ENCODE peak calls at places on chromosomes 12 and 14, in six cellular contexts. Q is upper lobe of left lung, W is Calu3, B is HCT116, F is lower leg skin, I is RWPE1. Z is an unnamed sample.

GRCh38 chr12:5705791-5706190 is 239.3 kb downstream of the ANO2 start:
- DNase-seq in Q (no peak), W (no peak), B (no peak), F (no peak), I (no peak), Z (no peak)

GRCh38 chr12:70891059-70891632 is 29.4 kb downstream of the PTPRR start:
- DNase-seq in Q (no peak), W (no peak), B (no peak), F (no peak), I (no peak), Z (no peak)

GRCh38 chr12:116595186-116595585 is 36.0 kb downstream of the MAP1LC3B2 start:
- DNase-seq in Q (no peak), W (no peak), B (no peak), F (no peak), I (no peak), Z (no peak)

GRCh38 chr14:67704484-67705089 is 2.9 kb downstream of the RDH12 start:
- DNase-seq in Q (no peak), W (peak), B (peak), F (no peak), I (peak), Z (no peak)

GRCh38 chr14:85102591-85102990 is 427.4 kb upstream of the FLRT2 start:
- DNase-seq in Q (no peak), W (no peak), B (no peak), F (no peak), I (no peak), Z (no peak)

GRCh38 chr14:32560213-32560857 is 231.2 kb downstream of the AKAP6 start:
- DNase-seq in Q (peak), W (peak), B (peak), F (no peak), I (peak), Z (no peak)

GRCh38 chr14:68824517-68825347 is 31.9 kb upstream of the ZFP36L1 start:
- DNase-seq in Q (peak), W (peak), B (peak), F (peak), I (peak), Z (no peak)

GRCh38 chr12:60257063-60257462 is 661.2 kb downstream of the SLC16A7 start:
- DNase-seq in Q (no peak), W (peak), B (peak), F (no peak), I (peak), Z (no peak)

GRCh38 chr12:70733385-70733784 is 96.2 kb upstream of the PTPRB start:
- DNase-seq in Q (no peak), W (peak), B (peak), F (no peak), I (peak), Z (no peak)

GRCh38 chr12:47773062-47773857 is at the start of gene SLC48A1:
- DNase-seq in Q (peak), W (peak), B (no peak), F (peak), I (peak), Z (peak)

GRCh38 chr14:103444837-103445524 is 59.8 kb downstream of the MARK3 start:
- DNase-seq in Q (no peak), W (no peak), B (no peak), F (no peak), I (no peak), Z (no peak)

GRCh38 chr14:61699092-61699491 is 3.8 kb downstream of the HIF1A start:
- DNase-seq in Q (no peak), W (no peak), B (no peak), F (no peak), I (no peak), Z (no peak)

GRCh38 chr14:74571901-74572828 is 39.9 kb downstream of the LTBP2 start:
- DNase-seq in Q (no peak), W (peak), B (peak), F (no peak), I (peak), Z (no peak)

GRCh38 chr14:77707355-77707723 is 484 bp downstream of the ALKBH1 start:
- DNase-seq in Q (peak), W (peak), B (no peak), F (no peak), I (peak), Z (no peak)

GRCh38 chr14:29536886-29537511 is 390.6 kb downstream of the PRKD1 start:
- DNase-seq in Q (no peak), W (peak), B (no peak), F (no peak), I (peak), Z (no peak)

GRCh38 chr14:94655169-94655710 is 43.0 kb downstream of the SERPINA3 start:
- DNase-seq in Q (no peak), W (no peak), B (no peak), F (no peak), I (no peak), Z (no peak)

GRCh38 chr14:51595831-51596472 is 55.8 kb upstream of the FRMD6 start:
- DNase-seq in Q (no peak), W (no peak), B (no peak), F (no peak), I (no peak), Z (no peak)

GRCh38 chr14:75886661-75887348 is 95.0 kb downstream of the TGFB3 start:
- DNase-seq in Q (no peak), W (no peak), B (no peak), F (no peak), I (no peak), Z (no peak)

GRCh38 chr12:107444771-107445170 is 240.8 kb upstream of the PWP1 start:
- DNase-seq in Q (no peak), W (no peak), B (no peak), F (no peak), I (no peak), Z (no peak)

GRCh38 chr14:30214456-30215090 is 286.9 kb upstream of the PRKD1 start:
- DNase-seq in Q (no peak), W (peak), B (peak), F (no peak), I (peak), Z (no peak)

GRCh38 chr12:5383961-5384360 is 47.9 kb upstream of the NTF3 start:
- DNase-seq in Q (no peak), W (no peak), B (no peak), F (no peak), I (no peak), Z (no peak)

GRCh38 chr12:22578328-22578727 is 34.0 kb upstream of the C2CD5 start:
- DNase-seq in Q (no peak), W (no peak), B (no peak), F (no peak), I (no peak), Z (no peak)

GRCh38 chr14:30796707-30797106 is 77.7 kb upstream of the COCH start:
- DNase-seq in Q (no peak), W (no peak), B (no peak), F (no peak), I (no peak), Z (no peak)

GRCh38 chr12:89951050-89951693 is 242.5 kb upstream of the ATP2B1 start:
- DNase-seq in Q (no peak), W (peak), B (no peak), F (no peak), I (peak), Z (no peak)

GRCh38 chr12:125861299-125862281 is 796.4 kb downstream of the AACS start:
- DNase-seq in Q (peak), W (no peak), B (no peak), F (no peak), I (peak), Z (no peak)

DNA sequence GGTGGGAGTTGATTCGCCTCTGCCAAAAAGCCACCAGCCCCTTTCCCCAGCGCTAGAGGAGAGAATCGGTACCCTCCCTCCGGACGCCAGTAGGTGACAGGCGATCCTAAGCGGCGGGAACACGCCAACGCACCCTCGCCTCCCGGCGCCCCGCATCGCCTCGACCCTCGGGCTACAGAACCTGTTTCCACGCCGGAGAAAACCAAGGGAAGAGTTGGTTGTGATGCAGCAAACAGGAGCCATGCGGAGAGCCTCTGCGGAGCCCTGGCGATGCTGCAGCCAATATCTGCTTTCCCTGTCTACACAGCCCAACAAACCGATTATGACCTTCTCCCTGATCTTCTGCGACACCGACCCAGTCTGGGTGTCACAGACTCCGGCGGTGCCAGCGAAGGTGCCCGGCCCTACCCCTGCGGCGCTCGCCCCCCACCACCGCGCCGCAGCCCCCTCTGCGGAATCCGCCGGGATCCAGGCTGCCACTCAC is 523 bp downstream of the PRICKLE1 start:
- DNase-seq in Q (peak), W (peak), B (no peak), F (peak), I (peak), Z (peak)
- TF ChIP-seq CTCF in Q (peak), W (peak), B (peak), F (no peak), I (peak), Z (no peak)

GRCh38 chr14:54489318-54489683 is 521 bp upstream of the GMFB start:
- DNase-seq in Q (no peak), W (no peak), B (no peak), F (no peak), I (no peak), Z (no peak)
- TF ChIP-seq CTCF in Q (no peak), W (no peak), B (no peak), F (no peak), I (no peak), Z (no peak)

GRCh38 chr14:86797075-86797351 is 1196.0 kb downstream of the GALC start:
- DNase-seq in Q (no peak), W (no peak), B (no peak), F (no peak), I (no peak), Z (no peak)

GRCh38 chr14:86802726-86803125 is 1190.3 kb downstream of the GALC start:
- DNase-seq in Q (no peak), W (no peak), B (no peak), F (no peak), I (no peak), Z (no peak)

GRCh38 chr14:86798330-86798729 is 1194.7 kb downstream of the GALC start:
- DNase-seq in Q (no peak), W (no peak), B (no peak), F (no peak), I (no peak), Z (no peak)

GRCh38 chr14:86796221-86797074 is 1196.5 kb downstream of the GALC start:
- DNase-seq in Q (no peak), W (no peak), B (no peak), F (no peak), I (no peak), Z (no peak)

DNA sequence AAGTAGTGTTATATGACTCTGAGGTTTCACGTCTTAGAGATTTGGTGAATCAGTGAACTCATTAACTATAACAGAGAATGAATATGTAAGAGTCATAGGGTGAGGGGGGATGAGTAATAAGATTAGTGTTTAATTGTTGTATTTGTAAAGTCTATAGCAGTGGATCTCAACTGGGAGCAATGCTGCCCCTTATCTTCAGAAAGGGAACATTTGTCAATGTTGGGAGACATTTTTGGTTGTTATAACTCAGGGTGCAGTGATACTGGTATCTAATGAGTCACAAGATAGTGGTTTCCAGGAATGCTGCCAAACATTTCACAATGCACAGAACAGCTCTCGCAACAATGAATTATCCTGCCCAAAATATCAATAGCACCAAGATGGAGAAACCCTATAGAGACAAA is 1193.7 kb downstream of the GALC start:
- DNase-seq in Q (no peak), W (peak), B (no peak), F (no peak), I (peak), Z (no peak)
- TF ChIP-seq CTCF in Q (no peak), W (no peak), B (no peak), F (no peak), I (no peak), Z (no peak)

GRCh38 chr14:93330609-93331000 is 2.2 kb downstream of the BTBD7 start:
- DNase-seq in Q (no peak), W (no peak), B (no peak), F (no peak), I (peak), Z (no peak)

GRCh38 chr14:93333631-93334095 is 827 bp upstream of the BTBD7 start:
- DNase-seq in Q (no peak), W (no peak), B (no peak), F (no peak), I (no peak), Z (no peak)

GRCh38 chr14:93331375-93332031 is 1.3 kb downstream of the BTBD7 start:
- DNase-seq in Q (no peak), W (peak), B (no peak), F (no peak), I (no peak), Z (no peak)

GRCh38 chr14:93332032-93332852 is 594 bp downstream of the BTBD7 start:
- DNase-seq in Q (peak), W (peak), B (no peak), F (peak), I (peak), Z (no peak)

DNA sequence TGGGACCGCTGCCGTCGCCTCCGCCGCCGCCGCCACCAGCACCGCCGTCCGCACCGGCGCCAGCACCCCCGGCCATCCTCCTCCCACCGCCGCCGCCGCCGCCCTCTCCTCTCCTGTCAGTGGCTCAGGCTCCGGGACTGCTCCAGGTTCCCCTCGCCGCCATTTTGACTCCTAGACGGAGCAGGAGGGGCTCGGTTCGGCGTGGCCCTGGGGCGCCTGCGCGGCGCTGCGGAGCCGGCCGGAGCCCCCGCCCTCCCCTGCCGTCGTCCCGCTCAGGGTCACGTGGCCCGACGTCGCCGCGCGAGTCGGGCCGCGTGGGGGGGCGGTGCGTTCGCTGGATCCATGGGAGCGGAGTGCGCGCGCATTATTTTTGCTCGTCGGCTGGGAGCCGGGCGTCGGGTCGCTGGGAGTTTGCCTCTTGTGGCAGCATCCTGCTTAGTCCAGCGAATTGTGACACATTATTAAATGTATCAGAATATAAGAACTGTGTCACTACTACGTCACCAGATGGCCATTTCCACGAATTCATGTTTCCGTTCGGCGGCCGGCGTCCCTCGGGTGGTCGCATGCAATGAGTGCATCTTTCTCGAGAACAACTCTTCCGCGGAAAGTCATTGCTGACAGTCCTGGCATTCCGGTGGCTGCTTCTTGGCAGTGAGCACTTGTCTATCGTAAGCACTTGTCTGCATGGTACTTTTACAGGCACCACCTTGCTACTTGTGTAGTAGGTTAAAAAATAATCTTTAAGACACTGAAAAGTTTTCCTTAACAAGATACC is at the start of gene BTBD7:
- DNase-seq in Q (peak), W (peak), B (peak), F (peak), I (peak), Z (peak)
- TF ChIP-seq CTCF in Q (no peak), W (no peak), B (peak), F (no peak), I (peak), Z (no peak)

GRCh38 chr14:54981698-54982097 is 45.2 kb downstream of the WDHD1 start:
- DNase-seq in Q (no peak), W (no peak), B (no peak), F (no peak), I (no peak), Z (no peak)
- TF ChIP-seq CTCF in Q (no peak), W (no peak), B (no peak), F (no peak), I (no peak), Z (no peak)

DNA sequence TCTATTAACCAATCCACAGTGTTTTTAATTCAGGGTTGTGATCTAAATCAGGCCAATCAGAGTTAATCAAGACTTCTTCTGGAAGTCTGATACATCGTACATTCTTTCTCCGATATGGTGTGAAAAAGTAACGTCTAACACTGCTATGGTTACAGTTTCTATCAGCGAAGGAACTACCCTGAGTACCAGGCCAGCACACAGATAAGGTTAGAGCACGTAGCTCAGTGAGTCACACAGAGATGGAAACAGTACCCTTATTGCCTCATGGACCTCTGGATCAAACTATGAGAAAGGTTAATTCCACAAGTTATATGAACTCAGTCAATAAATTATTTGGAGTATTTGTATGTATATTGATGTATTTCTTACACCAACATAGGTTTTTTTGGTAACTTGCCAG is 3.3 kb downstream of the OR6C68 start:
- DNase-seq in Q (no peak), W (no peak), B (no peak), F (no peak), I (no peak), Z (no peak)
- TF ChIP-seq CTCF in Q (no peak), W (no peak), B (no peak), F (no peak), I (no peak), Z (no peak)

Z was measured in activated B cell treated with CpG ODN at 0.5 μM for 24 hours.